ENCODE peak calls at places on chromosomes 11 and 22, in seven cellular contexts. C is NCI-H187, H is NAMALWA, N is right lobe of liver, T is mucosa of gallbladder, Q is fibroblast of the aortic adventitia, D is HS-27A. A is an unnamed sample.

GRCh38 chr11:44792171-44792570 is 65.4 kb downstream of the TSPAN18 start:
- DNase-seq in T (no peak), Q (no peak), H (no peak), D (no peak), C (no peak), N (no peak), A (no peak)

GRCh38 chr11:115608976-115609375 is 104.8 kb upstream of the CADM1 start:
- DNase-seq in C (no peak), N (no peak), T (no peak), H (no peak), Q (no peak), D (no peak), A (no peak)

GRCh38 chr11:33899383-33900037 is 7.6 kb upstream of the LMO2 start:
- DNase-seq in Q (peak; percentile 95), T (peak; percentile 70), D (peak; percentile 15), N (no peak), H (no peak), C (no peak), A (no peak)

GRCh38 chr11:554824-555499 is 5.6 kb downstream of the LMNTD2 start:
- DNase-seq in C (peak; percentile 61), N (no peak), D (no peak), T (peak; percentile 69), Q (no peak), H (peak; percentile 87), A (peak; percentile 86)

GRCh38 chr11:78202733-78203167 is 14.0 kb downstream of the USP35 start:
- DNase-seq in Q (no peak), C (no peak), H (no peak), N (no peak), D (no peak), T (no peak), A (peak; percentile 81)

GRCh38 chr11:37333345-37333744 is 735.3 kb upstream of the RAG2 start:
- DNase-seq in D (no peak), H (no peak), N (no peak), C (no peak), Q (no peak), T (no peak), A (no peak)

GRCh38 chr22:19359554-19360299 is 68.2 kb upstream of the CLTCL1 start:
- DNase-seq in N (no peak), D (no peak), C (no peak), T (no peak), Q (no peak), H (no peak), A (no peak)

GRCh38 chr11:4839851-4840549 is 9.0 kb downstream of the OR51S1 start:
- DNase-seq in T (no peak), H (no peak), D (no peak), Q (no peak), C (no peak), N (no peak), A (no peak)

GRCh38 chr11:3103076-3103475 is 45.9 kb upstream of the CARS1 start:
- DNase-seq in H (no peak), C (no peak), Q (no peak), N (no peak), T (no peak), D (no peak), A (no peak)

GRCh38 chr11:116972692-116973091 is 125.5 kb downstream of the SIK3 start:
- DNase-seq in T (no peak), C (no peak), D (no peak), Q (no peak), H (no peak), N (no peak), A (no peak)

GRCh38 chr22:49566141-49566541 is 261.5 kb downstream of the BRD1 start:
- DNase-seq in N (no peak), Q (no peak), D (no peak), C (no peak), H (no peak), T (no peak), A (no peak)

GRCh38 chr11:126115820-126116319 is 53.2 kb upstream of the CDON start:
- DNase-seq in Q (peak; percentile 89), N (peak; percentile 87), T (peak; percentile 85), D (no peak), H (no peak), C (peak; percentile 22), A (no peak)

GRCh38 chr11:101618691-101619090 is 34.9 kb upstream of the TRPC6 start:
- DNase-seq in Q (no peak), D (peak; percentile 24), T (no peak), C (no peak), N (no peak), H (no peak), A (no peak)

GRCh38 chr22:24695958-24696511 is 78.5 kb downstream of the PIWIL3 start:
- DNase-seq in C (no peak), H (no peak), T (no peak), Q (no peak), D (no peak), N (no peak), A (peak; percentile 18)

GRCh38 chr11:10322830-10323792 is 18.2 kb downstream of the ADM start:
- DNase-seq in T (peak; percentile 75), C (no peak), D (no peak), H (peak; percentile 84), N (peak; percentile 52), Q (peak; percentile 94), A (peak; percentile 82)

GRCh38 chr11:68259122-68259959 is 12.4 kb downstream of the C11orf24 start:
- DNase-seq in T (no peak), N (peak; percentile 51), D (no peak), Q (no peak), C (no peak), H (no peak), A (no peak)

GRCh38 chr22:42357221-42357620 is 75.0 kb downstream of the NFAM1 start:
- DNase-seq in T (no peak), C (no peak), H (peak; percentile 33), N (no peak), D (no peak), Q (no peak), A (no peak)

GRCh38 chr22:35631597-35631996 is 14.5 kb upstream of the MB start:
- DNase-seq in N (no peak), T (peak; percentile 36), D (no peak), H (peak; percentile 70), Q (no peak), C (no peak), A (peak; percentile 73)

A was measured in KBM-7.